ENCODE peak calls at places on chromosomes 6 and 20, in six cellular contexts. R, O, E, I, J and T are unnamed samples.

GRCh38 chr6:35213824-35214756 is at the start of gene SCUBE3:
- DNase-seq in J (peak; percentile 74), R (peak; percentile 59), O (peak; percentile 18), I (no peak), E (no peak), T (no peak)

GRCh38 chr6:130140084-130140483 is 82.7 kb downstream of the SAMD3 start:
- DNase-seq in E (no peak), R (no peak), J (no peak), I (no peak), O (no peak), T (no peak)

GRCh38 chr20:561437-562231 is 18.0 kb upstream of the CSNK2A1 start:
- DNase-seq in E (peak; percentile 73), I (peak; percentile 22), J (peak; percentile 86), R (peak; percentile 80), O (peak; percentile 56), T (no peak)

GRCh38 chr6:151502499-151502898 is 8.7 kb downstream of the CCDC170 start:
- DNase-seq in J (no peak), O (no peak), R (peak; percentile 45), I (no peak), E (no peak), T (no peak)

GRCh38 chr6:167095888-167096287 is 27.0 kb upstream of the CCR6 start:
- DNase-seq in R (no peak), E (no peak), J (no peak), I (no peak), O (no peak), T (no peak)

GRCh38 chr6:34246249-34246562 is 2.6 kb downstream of the SMIM29 start:
- DNase-seq in E (no peak), O (no peak), J (no peak), I (no peak), R (no peak), T (no peak)

GRCh38 chr20:15902493-15902892 is 670.8 kb downstream of the KIF16B start:
- DNase-seq in R (peak; percentile 5), I (no peak), E (no peak), J (peak; percentile 63), O (peak; percentile 5), T (no peak)

GRCh38 chr6:80543598-80544181 is 437.2 kb downstream of the BCKDHB start:
- DNase-seq in I (no peak), R (no peak), J (no peak), O (peak; percentile 91), E (no peak), T (no peak)

GRCh38 chr6:155125916-155126315 is 130.8 kb downstream of the TIAM2 start:
- DNase-seq in E (no peak), O (no peak), I (no peak), R (no peak), J (no peak), T (no peak)

GRCh38 chr20:44271915-44272663 is 25.0 kb downstream of the GDAP1L1 start:
- DNase-seq in R (peak; percentile 47), O (no peak), E (no peak), J (peak; percentile 77), I (no peak), T (no peak)

GRCh38 chr20:40636486-40636885 is 52.5 kb downstream of the MAFB start:
- DNase-seq in E (no peak), O (no peak), J (no peak), I (no peak), R (no peak), T (no peak)

GRCh38 chr6:31896856-31897611 is 464 bp downstream of the EHMT2 start:
- DNase-seq in R (no peak), I (no peak), J (peak; percentile 33), O (no peak), E (no peak), T (no peak)

GRCh38 chr20:58690351-58690750 is 2.2 kb upstream of the NPEPL1 start:
- DNase-seq in E (no peak), O (no peak), R (no peak), I (no peak), J (no peak), T (no peak)

GRCh38 chr20:48284837-48285236 is 499.6 kb upstream of the SULF2 start:
- DNase-seq in J (no peak), E (no peak), O (peak; percentile 45), R (no peak), I (no peak), T (no peak)

GRCh38 chr6:137358273-137358672 is 135.9 kb downstream of the OLIG3 start:
- DNase-seq in J (peak; percentile 42), O (no peak), R (no peak), I (no peak), E (no peak), T (no peak)

GRCh38 chr6:81608776-81609175 is 143.7 kb downstream of the TENT5A start:
- DNase-seq in J (no peak), I (no peak), E (no peak), R (no peak), O (no peak), T (no peak)

GRCh38 chr6:81606965-81607381 is 145.5 kb downstream of the TENT5A start:
- DNase-seq in J (no peak), E (no peak), R (no peak), I (no peak), O (no peak), T (no peak)

GRCh38 chr6:81609736-81610135 is 142.7 kb downstream of the TENT5A start:
- DNase-seq in R (no peak), E (no peak), I (no peak), J (no peak), O (no peak), T (no peak)

GRCh38 chr6:81601918-81602317 is 150.6 kb downstream of the TENT5A start:
- DNase-seq in E (no peak), R (no peak), I (no peak), O (no peak), J (no peak), T (no peak)

GRCh38 chr6:81605526-81605925 is 147.0 kb downstream of the TENT5A start:
- DNase-seq in E (no peak), O (no peak), J (no peak), R (no peak), I (no peak), T (no peak)
- TF ChIP-seq CTCF in E (no peak), O (no peak), J (no peak), R (no peak), I (no peak), T (no peak)

GRCh38 chr6:169253745-169254238 is at the start of gene THBS2:
- DNase-seq in R (no peak), E (peak; percentile 92), I (peak; percentile 45), J (no peak), O (peak; percentile 90), T (no peak)
- H3K27ac ChIP-seq in R (no peak within 1 kb of the TSS), E (peak within 1 kb of the TSS; percentile 57), I (peak within 1 kb of the TSS; percentile 86), J (no peak within 1 kb of the TSS), O (peak within 1 kb of the TSS; percentile 53), T (no peak within 1 kb of the TSS)

DNA sequence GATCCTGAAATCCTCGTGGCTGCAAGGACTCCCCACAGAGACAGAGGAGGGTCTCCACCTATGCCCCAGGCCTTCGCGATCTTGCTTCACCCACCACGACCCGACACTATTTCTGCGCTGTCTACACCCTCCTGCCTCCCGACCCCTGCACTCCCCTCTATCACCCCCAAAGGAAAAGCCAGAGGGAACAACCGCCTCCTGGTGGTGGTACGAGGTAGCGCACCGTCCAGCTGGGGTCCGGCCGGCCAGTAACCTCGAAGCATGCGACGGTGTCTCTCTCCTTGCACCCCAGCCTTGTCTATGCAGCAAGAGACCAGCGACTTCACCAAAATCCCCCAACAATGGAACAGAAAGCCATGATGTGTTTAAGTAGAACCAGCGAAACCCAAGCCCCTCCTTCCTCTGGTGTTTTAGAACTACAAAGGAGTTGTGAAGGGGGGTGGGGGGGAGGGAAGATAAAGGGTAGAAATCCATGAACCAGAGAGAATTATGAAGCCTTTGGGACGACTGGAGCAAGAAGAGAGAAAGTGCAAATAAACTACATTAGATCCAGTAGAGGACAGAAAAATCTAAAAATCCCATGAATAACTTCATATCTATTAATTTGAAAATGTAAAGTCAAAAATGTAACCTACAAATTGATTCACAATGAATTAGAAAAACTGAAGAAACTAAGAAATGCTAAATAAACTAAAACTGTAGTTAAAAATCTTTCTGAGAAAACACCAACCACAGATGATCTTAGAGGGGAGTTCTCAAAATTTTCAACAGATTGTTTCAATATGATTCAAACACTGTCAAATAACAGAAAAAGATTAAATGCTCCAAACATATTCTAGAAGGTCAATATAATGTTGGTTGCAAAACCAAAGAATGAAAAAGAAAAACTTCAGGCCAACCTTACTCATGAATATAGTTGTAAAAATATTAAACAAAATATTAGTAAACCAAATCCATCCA is 168.0 kb downstream of the CDK19 start:
- DNase-seq in E (no peak), O (no peak), R (no peak), I (no peak), J (peak; percentile 69), T (no peak)
- TF ChIP-seq CTCF in E (no peak), O (peak; percentile 70), R (peak; percentile 62), I (no peak), J (peak; percentile 76), T (no peak)

DNA sequence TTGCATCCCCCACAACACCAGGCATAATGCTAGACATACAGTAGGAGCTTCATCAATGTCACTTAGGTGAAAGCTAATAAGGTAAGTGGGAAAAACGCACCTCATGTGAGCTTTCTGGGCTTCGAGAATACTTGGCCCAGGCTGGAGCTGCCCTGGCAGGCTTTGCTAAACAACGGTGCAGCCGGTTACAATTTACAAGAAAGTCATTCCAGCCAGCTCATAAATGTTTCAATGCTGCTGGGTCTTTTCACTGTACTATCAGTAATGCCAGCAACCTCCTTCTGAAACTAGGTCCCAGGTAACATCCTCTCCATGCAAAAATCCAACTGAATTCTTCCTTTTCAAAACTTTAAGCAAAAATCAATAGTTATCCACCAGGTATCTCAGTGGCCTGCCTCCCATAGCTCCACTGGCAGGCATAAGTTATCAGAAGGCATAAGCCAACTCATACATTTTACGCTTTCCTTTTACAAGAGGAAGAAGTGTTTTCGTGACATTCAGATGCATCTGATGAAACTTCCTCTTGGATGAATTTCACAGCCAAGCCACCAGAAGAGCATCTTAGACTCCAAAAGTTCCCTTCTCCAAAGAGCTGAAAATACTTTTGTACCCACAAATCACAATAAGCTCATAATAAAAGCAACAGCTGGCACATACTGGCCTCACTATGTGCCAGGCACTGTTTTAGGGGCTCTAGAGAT is 56.3 kb downstream of the RTN4IP1 start:
- DNase-seq in J (no peak), E (no peak), R (no peak), I (no peak), O (no peak), T (no peak)
- H3K27ac ChIP-seq in J (no peak overlapping the region), E (peak overlapping the region; percentile 66), R (no peak overlapping the region), I (no peak overlapping the region), O (no peak overlapping the region), T (no peak overlapping the region)

GRCh38 chr6:7270320-7271204 is 42.4 kb downstream of the SSR1 start:
- DNase-seq in O (no peak), R (no peak), I (no peak), E (no peak), J (no peak), T (peak; percentile 74)

GRCh38 chr6:7273709-7274108 is 39.3 kb downstream of the SSR1 start:
- DNase-seq in I (no peak), J (no peak), R (no peak), O (no peak), E (peak; percentile 53), T (no peak)

GRCh38 chr6:7271205-7271534 is 41.8 kb downstream of the SSR1 start:
- DNase-seq in I (no peak), J (no peak), R (no peak), O (no peak), E (peak; percentile 46), T (no peak)

DNA sequence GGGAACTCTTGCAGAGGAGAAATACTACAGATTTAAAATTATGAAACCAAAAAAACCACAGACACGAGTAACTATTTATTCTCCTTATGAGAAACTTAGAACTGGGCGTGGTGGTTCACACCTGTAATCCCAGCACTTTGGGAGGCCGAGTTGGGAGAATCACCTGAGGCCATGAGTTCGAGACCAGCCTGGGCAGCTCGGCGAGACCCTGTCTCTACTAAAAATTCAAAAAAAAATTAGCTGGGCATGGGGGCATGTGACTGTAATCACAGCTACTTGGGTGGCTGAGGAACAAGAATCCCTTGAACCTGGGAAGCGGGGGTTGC is 36.8 kb downstream of the SSR1 start:
- DNase-seq in J (no peak), R (no peak), O (no peak), E (no peak), I (no peak), T (no peak)
- TF ChIP-seq CTCF in J (no peak), R (no peak), O (no peak), E (no peak), I (no peak), T (no peak)